ENCODE peak calls at places on chromosomes 3 and 15, in eight cellular contexts. One of them, this sample, is unnamed.

GRCh38 chr15:31227954-31228542 is 98.6 kb upstream of the KLF13 start:
- DNase-seq in esophagus muscularis mucosa: no peak
- DNase-seq in naive thymus-derived CD4-positive, alpha-beta T cell: no peak
- DNase-seq in cardiac muscle cell: no peak
- DNase-seq in upper lobe of right lung: no peak
- DNase-seq in mesendoderm: no peak
- DNase-seq in neuronal stem cell: no peak
- DNase-seq in cardiac fibroblast: no peak
- DNase-seq in this sample: no peak

GRCh38 chr15:87268675-87269074 is 987.9 kb downstream of the NTRK3 start:
- DNase-seq in mesendoderm: peak; percentile 15
- DNase-seq in cardiac muscle cell: no peak
- DNase-seq in cardiac fibroblast: no peak
- DNase-seq in neuronal stem cell: no peak
- DNase-seq in naive thymus-derived CD4-positive, alpha-beta T cell: no peak
- DNase-seq in esophagus muscularis mucosa: no peak
- DNase-seq in upper lobe of right lung: no peak
- DNase-seq in this sample: no peak

GRCh38 chr3:128322030-128323022 is 144.4 kb downstream of the DNAJB8 start:
- DNase-seq in cardiac fibroblast: peak; percentile 68
- DNase-seq in esophagus muscularis mucosa: no peak
- DNase-seq in cardiac muscle cell: peak; percentile 70
- DNase-seq in naive thymus-derived CD4-positive, alpha-beta T cell: peak; percentile 56
- DNase-seq in mesendoderm: peak; percentile 79
- DNase-seq in upper lobe of right lung: peak; percentile 73
- DNase-seq in neuronal stem cell: no peak
- DNase-seq in this sample: no peak

GRCh38 chr3:51145811-51146585 is 239.1 kb upstream of the MANF start:
- DNase-seq in naive thymus-derived CD4-positive, alpha-beta T cell: no peak
- DNase-seq in cardiac fibroblast: no peak
- DNase-seq in cardiac muscle cell: no peak
- DNase-seq in neuronal stem cell: no peak
- DNase-seq in esophagus muscularis mucosa: no peak
- DNase-seq in upper lobe of right lung: no peak
- DNase-seq in mesendoderm: no peak
- DNase-seq in this sample: no peak

GRCh38 chr3:195270350-195271115 is 426 bp downstream of the XXYLT1 start:
- DNase-seq in cardiac muscle cell: peak; percentile 55
- DNase-seq in naive thymus-derived CD4-positive, alpha-beta T cell: peak; percentile 27
- DNase-seq in mesendoderm: peak; percentile 87
- DNase-seq in cardiac fibroblast: peak; percentile 77
- DNase-seq in upper lobe of right lung: peak; percentile 76
- DNase-seq in esophagus muscularis mucosa: peak; percentile 89
- DNase-seq in neuronal stem cell: peak; percentile 77
- DNase-seq in this sample: no peak

GRCh38 chr3:154194869-154195268 is 73.7 kb downstream of the ARHGEF26 start:
- DNase-seq in upper lobe of right lung: no peak
- DNase-seq in esophagus muscularis mucosa: no peak
- DNase-seq in naive thymus-derived CD4-positive, alpha-beta T cell: no peak
- DNase-seq in mesendoderm: no peak
- DNase-seq in cardiac muscle cell: no peak
- DNase-seq in neuronal stem cell: no peak
- DNase-seq in cardiac fibroblast: no peak
- DNase-seq in this sample: no peak

GRCh38 chr15:42401544-42402478 is 42.5 kb downstream of the CAPN3 start:
- DNase-seq in naive thymus-derived CD4-positive, alpha-beta T cell: no peak
- DNase-seq in cardiac fibroblast: no peak
- DNase-seq in upper lobe of right lung: no peak
- DNase-seq in esophagus muscularis mucosa: no peak
- DNase-seq in neuronal stem cell: no peak
- DNase-seq in cardiac muscle cell: no peak
- DNase-seq in mesendoderm: no peak
- DNase-seq in this sample: no peak

GRCh38 chr3:65288781-65289180 is 601.0 kb upstream of the ADAMTS9 start:
- DNase-seq in neuronal stem cell: no peak
- DNase-seq in upper lobe of right lung: no peak
- DNase-seq in cardiac muscle cell: no peak
- DNase-seq in esophagus muscularis mucosa: no peak
- DNase-seq in naive thymus-derived CD4-positive, alpha-beta T cell: no peak
- DNase-seq in cardiac fibroblast: no peak
- DNase-seq in mesendoderm: no peak
- DNase-seq in this sample: no peak

GRCh38 chr3:16784958-16785357 is 99.8 kb upstream of the PLCL2 start:
- DNase-seq in cardiac muscle cell: no peak
- DNase-seq in upper lobe of right lung: no peak
- DNase-seq in cardiac fibroblast: no peak
- DNase-seq in neuronal stem cell: no peak
- DNase-seq in esophagus muscularis mucosa: no peak
- DNase-seq in mesendoderm: no peak
- DNase-seq in naive thymus-derived CD4-positive, alpha-beta T cell: no peak
- DNase-seq in this sample: no peak

GRCh38 chr3:62607287-62608029 is 234.1 kb upstream of the FEZF2 start:
- DNase-seq in mesendoderm: peak; percentile 32
- DNase-seq in cardiac fibroblast: peak; percentile 93
- DNase-seq in cardiac muscle cell: peak; percentile 92
- DNase-seq in esophagus muscularis mucosa: no peak
- DNase-seq in neuronal stem cell: no peak
- DNase-seq in naive thymus-derived CD4-positive, alpha-beta T cell: no peak
- DNase-seq in upper lobe of right lung: peak; percentile 88
- DNase-seq in this sample: no peak

GRCh38 chr3:23611737-23612295 is 193.9 kb upstream of the UBE2E1 start:
- DNase-seq in neuronal stem cell: no peak
- DNase-seq in upper lobe of right lung: peak; percentile 78
- DNase-seq in cardiac muscle cell: peak; percentile 74
- DNase-seq in naive thymus-derived CD4-positive, alpha-beta T cell: no peak
- DNase-seq in mesendoderm: peak; percentile 37
- DNase-seq in cardiac fibroblast: peak; percentile 72
- DNase-seq in esophagus muscularis mucosa: no peak
- DNase-seq in this sample: no peak

GRCh38 chr3:129122697-129123055 is 1.1 kb upstream of the RAB43 start:
- DNase-seq in mesendoderm: peak; percentile 47
- DNase-seq in naive thymus-derived CD4-positive, alpha-beta T cell: no peak
- DNase-seq in neuronal stem cell: no peak
- DNase-seq in esophagus muscularis mucosa: no peak
- DNase-seq in cardiac muscle cell: peak; percentile 30
- DNase-seq in upper lobe of right lung: no peak
- DNase-seq in cardiac fibroblast: peak; percentile 24
- DNase-seq in this sample: no peak

GRCh38 chr15:23912191-23912590 is 225.1 kb upstream of the NDN start:
- DNase-seq in mesendoderm: peak; percentile 51
- DNase-seq in naive thymus-derived CD4-positive, alpha-beta T cell: no peak
- DNase-seq in cardiac fibroblast: no peak
- DNase-seq in neuronal stem cell: peak; percentile 40
- DNase-seq in upper lobe of right lung: no peak
- DNase-seq in cardiac muscle cell: no peak
- DNase-seq in esophagus muscularis mucosa: no peak
- DNase-seq in this sample: no peak

GRCh38 chr15:69391046-69391757 is 22.9 kb upstream of the KIF23 start:
- DNase-seq in neuronal stem cell: no peak
- DNase-seq in mesendoderm: no peak
- DNase-seq in naive thymus-derived CD4-positive, alpha-beta T cell: no peak
- DNase-seq in esophagus muscularis mucosa: no peak
- DNase-seq in cardiac muscle cell: no peak
- DNase-seq in upper lobe of right lung: peak; percentile 27
- DNase-seq in cardiac fibroblast: no peak
- DNase-seq in this sample: no peak

GRCh38 chr3:194579091-194579606 is 54.1 kb downstream of the TMEM44 start:
- DNase-seq in upper lobe of right lung: no peak
- DNase-seq in naive thymus-derived CD4-positive, alpha-beta T cell: no peak
- DNase-seq in cardiac muscle cell: peak; percentile 95
- DNase-seq in esophagus muscularis mucosa: no peak
- DNase-seq in cardiac fibroblast: peak; percentile 99
- DNase-seq in mesendoderm: no peak
- DNase-seq in neuronal stem cell: no peak
- DNase-seq in this sample: no peak

GRCh38 chr3:25661694-25662455 is 2.8 kb downstream of the TOP2B start:
- DNase-seq in naive thymus-derived CD4-positive, alpha-beta T cell: no peak
- DNase-seq in upper lobe of right lung: no peak
- DNase-seq in mesendoderm: no peak
- DNase-seq in cardiac muscle cell: peak; percentile 11
- DNase-seq in esophagus muscularis mucosa: no peak
- DNase-seq in neuronal stem cell: no peak
- DNase-seq in cardiac fibroblast: no peak
- DNase-seq in this sample: no peak

GRCh38 chr15:38370079-38370478 is 83.8 kb upstream of the FAM98B start:
- DNase-seq in cardiac muscle cell: no peak
- DNase-seq in mesendoderm: peak; percentile 40
- DNase-seq in neuronal stem cell: no peak
- DNase-seq in naive thymus-derived CD4-positive, alpha-beta T cell: no peak
- DNase-seq in esophagus muscularis mucosa: no peak
- DNase-seq in upper lobe of right lung: no peak
- DNase-seq in cardiac fibroblast: no peak
- DNase-seq in this sample: no peak

GRCh38 chr3:27568393-27568792 is 84.2 kb upstream of the SLC4A7 start:
- DNase-seq in cardiac muscle cell: peak; percentile 78
- DNase-seq in cardiac fibroblast: peak; percentile 85
- DNase-seq in naive thymus-derived CD4-positive, alpha-beta T cell: no peak
- DNase-seq in mesendoderm: no peak
- DNase-seq in esophagus muscularis mucosa: no peak
- DNase-seq in upper lobe of right lung: peak; percentile 70
- DNase-seq in neuronal stem cell: no peak
- DNase-seq in this sample: peak; percentile 38

GRCh38 chr15:74314897-74315438 is 52.5 kb downstream of the CYP11A1 start:
- DNase-seq in mesendoderm: no peak
- DNase-seq in upper lobe of right lung: no peak
- DNase-seq in esophagus muscularis mucosa: no peak
- DNase-seq in cardiac muscle cell: no peak
- DNase-seq in neuronal stem cell: no peak
- DNase-seq in naive thymus-derived CD4-positive, alpha-beta T cell: no peak
- DNase-seq in cardiac fibroblast: no peak
- DNase-seq in this sample: no peak

DNA sequence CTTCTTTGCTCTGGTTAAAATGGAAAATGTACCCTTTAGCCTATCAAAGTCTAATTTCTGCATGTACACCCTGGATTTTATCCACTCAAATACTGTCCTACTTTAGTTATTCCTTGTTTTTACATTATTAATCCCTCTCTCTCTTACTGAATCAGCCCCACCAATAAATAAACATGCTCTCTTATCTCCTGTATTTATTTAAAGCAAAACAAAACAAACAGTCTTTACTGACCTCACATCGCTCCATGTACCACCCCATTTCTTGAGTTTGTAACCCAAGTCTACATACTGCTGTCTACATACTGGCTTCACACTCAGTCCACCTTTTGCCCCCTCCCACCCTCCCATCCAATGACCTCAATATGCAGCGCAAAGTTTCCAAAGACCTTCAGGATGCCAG is 113.3 kb upstream of the RORA start:
- DNase-seq in esophagus muscularis mucosa: no peak
- DNase-seq in upper lobe of right lung: no peak
- DNase-seq in neuronal stem cell: no peak
- DNase-seq in cardiac fibroblast: no peak
- DNase-seq in mesendoderm: no peak
- DNase-seq in cardiac muscle cell: no peak
- DNase-seq in naive thymus-derived CD4-positive, alpha-beta T cell: no peak
- DNase-seq in this sample: no peak
- H3K4me3 ChIP-seq in esophagus muscularis mucosa: no peak overlapping the region
- H3K4me3 ChIP-seq in upper lobe of right lung: no peak overlapping the region
- H3K4me3 ChIP-seq in neuronal stem cell: no peak overlapping the region
- H3K4me3 ChIP-seq in cardiac fibroblast: no peak overlapping the region
- H3K4me3 ChIP-seq in mesendoderm: no peak overlapping the region
- H3K4me3 ChIP-seq in cardiac muscle cell: no peak overlapping the region
- H3K4me3 ChIP-seq in naive thymus-derived CD4-positive, alpha-beta T cell: no peak overlapping the region
- H3K4me3 ChIP-seq in this sample: no peak overlapping the region

GRCh38 chr15:67110958-67111864 is 45.8 kb downstream of the SMAD3 start:
- DNase-seq in esophagus muscularis mucosa: no peak
- DNase-seq in neuronal stem cell: no peak
- DNase-seq in upper lobe of right lung: no peak
- DNase-seq in naive thymus-derived CD4-positive, alpha-beta T cell: no peak
- DNase-seq in mesendoderm: no peak
- DNase-seq in cardiac fibroblast: no peak
- DNase-seq in cardiac muscle cell: no peak
- DNase-seq in this sample: no peak
- H3K4me3 ChIP-seq in esophagus muscularis mucosa: no peak overlapping the region
- H3K4me3 ChIP-seq in neuronal stem cell: no peak overlapping the region
- H3K4me3 ChIP-seq in upper lobe of right lung: no peak overlapping the region
- H3K4me3 ChIP-seq in naive thymus-derived CD4-positive, alpha-beta T cell: no peak overlapping the region
- H3K4me3 ChIP-seq in mesendoderm: no peak overlapping the region
- H3K4me3 ChIP-seq in cardiac fibroblast: no peak overlapping the region
- H3K4me3 ChIP-seq in cardiac muscle cell: no peak overlapping the region
- H3K4me3 ChIP-seq in this sample: no peak overlapping the region

DNA sequence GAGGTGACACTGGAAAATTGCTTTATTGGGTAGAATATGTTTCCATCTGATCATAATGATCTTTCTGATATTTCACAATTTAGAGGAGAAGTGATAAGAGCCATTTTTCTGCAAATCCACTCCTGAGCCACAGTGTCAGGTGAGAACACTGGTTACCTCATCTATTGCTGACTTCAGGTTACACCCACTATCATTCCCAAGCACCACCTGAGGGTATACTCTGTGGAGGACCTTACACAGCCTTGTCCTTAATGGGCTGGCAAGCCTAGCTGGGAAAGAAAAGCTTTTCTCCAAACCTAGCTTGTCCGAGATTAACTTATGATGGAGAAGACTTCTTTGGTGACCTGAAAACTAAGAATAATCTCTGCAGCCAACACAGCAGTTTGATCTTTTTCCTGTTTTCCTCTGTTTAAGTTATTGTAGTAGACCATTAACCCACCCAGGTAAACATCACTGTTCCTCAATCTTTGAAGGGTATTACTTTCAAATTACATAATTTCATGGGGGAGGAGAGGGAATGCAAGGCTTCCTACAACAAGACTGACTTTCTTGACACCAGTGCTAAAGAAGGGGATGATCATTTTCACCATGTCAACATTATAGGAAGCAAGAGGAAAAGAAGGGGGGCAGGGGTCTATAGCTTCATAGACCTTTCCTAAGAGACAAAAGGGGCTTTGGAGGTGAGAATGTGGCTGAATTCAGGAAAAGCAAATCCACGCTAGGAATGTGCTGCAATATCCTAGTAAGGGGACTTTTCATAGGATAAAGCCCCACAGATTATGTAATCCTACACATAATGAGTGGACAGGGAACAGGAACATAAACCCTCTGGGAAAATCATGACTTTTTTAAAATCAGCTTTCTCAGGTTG is 1.7 kb downstream of the NCEH1 start:
- DNase-seq in upper lobe of right lung: no peak
- DNase-seq in cardiac fibroblast: no peak
- DNase-seq in mesendoderm: peak; percentile 6
- DNase-seq in neuronal stem cell: no peak
- DNase-seq in naive thymus-derived CD4-positive, alpha-beta T cell: no peak
- DNase-seq in cardiac muscle cell: no peak
- DNase-seq in esophagus muscularis mucosa: no peak
- DNase-seq in this sample: no peak
- H3K4me3 ChIP-seq in upper lobe of right lung: peak overlapping the region; percentile 88
- H3K4me3 ChIP-seq in cardiac fibroblast: no peak overlapping the region
- H3K4me3 ChIP-seq in mesendoderm: no peak overlapping the region
- H3K4me3 ChIP-seq in neuronal stem cell: no peak overlapping the region
- H3K4me3 ChIP-seq in naive thymus-derived CD4-positive, alpha-beta T cell: peak overlapping the region; percentile 90
- H3K4me3 ChIP-seq in cardiac muscle cell: peak overlapping the region; percentile 70
- H3K4me3 ChIP-seq in esophagus muscularis mucosa: peak overlapping the region; percentile 84
- H3K4me3 ChIP-seq in this sample: no peak overlapping the region

DNA sequence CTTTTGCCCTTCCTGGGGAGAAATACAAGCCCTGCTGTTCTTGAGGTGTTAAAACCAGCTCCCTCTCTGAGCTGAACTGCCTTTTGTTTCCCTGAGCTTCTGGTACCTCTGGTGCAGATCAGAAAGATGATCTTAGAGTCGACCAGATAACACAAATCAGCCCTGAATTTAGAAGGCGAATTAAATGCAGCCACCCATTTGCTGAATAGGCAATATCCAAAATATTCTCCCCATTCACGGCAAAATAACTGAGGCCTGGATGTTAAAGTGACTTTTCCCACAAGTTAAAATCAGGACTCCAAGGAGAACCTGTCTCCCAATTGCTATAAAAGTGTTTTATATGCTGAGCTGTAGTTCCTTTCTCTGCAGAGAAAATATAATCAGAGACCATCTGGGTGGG is 47.3 kb upstream of the POLG start:
- DNase-seq in esophagus muscularis mucosa: no peak
- DNase-seq in cardiac muscle cell: no peak
- DNase-seq in cardiac fibroblast: no peak
- DNase-seq in upper lobe of right lung: no peak
- DNase-seq in mesendoderm: no peak
- DNase-seq in naive thymus-derived CD4-positive, alpha-beta T cell: no peak
- DNase-seq in neuronal stem cell: no peak
- DNase-seq in this sample: no peak
- H3K4me3 ChIP-seq in esophagus muscularis mucosa: no peak overlapping the region
- H3K4me3 ChIP-seq in cardiac muscle cell: no peak overlapping the region
- H3K4me3 ChIP-seq in cardiac fibroblast: no peak overlapping the region
- H3K4me3 ChIP-seq in upper lobe of right lung: no peak overlapping the region
- H3K4me3 ChIP-seq in mesendoderm: no peak overlapping the region
- H3K4me3 ChIP-seq in naive thymus-derived CD4-positive, alpha-beta T cell: no peak overlapping the region
- H3K4me3 ChIP-seq in neuronal stem cell: no peak overlapping the region
- H3K4me3 ChIP-seq in this sample: no peak overlapping the region

This sample was measured in LNCaP clone FGC.